ENCODE peak calls at places on chromosome 10, in four cellular contexts. L is T-helper 1 cell; T is nucleus accumbens; Q is activated CD4-positive, alpha-beta T cell treated with anti-CD3 and anti-CD28 coated beads for 1 hour. Y is an unnamed sample.
A peak's percentile ranks its signal among the peaks of the same experiment; 100 is the strongest.

GRCh38 chr10:120048358-120048757 is 155.8 kb downstream of the SEC23IP start:
- DNase-seq in L (no peak), T (no peak), Q (no peak), Y (no peak)

GRCh38 chr10:71368639-71369038 is 28.1 kb upstream of the CDH23 start:
- DNase-seq in L (no peak), T (no peak), Q (no peak), Y (no peak)

GRCh38 chr10:119700321-119700954 is 25.4 kb upstream of the INPP5F start:
- DNase-seq in L (no peak), T (no peak), Q (no peak), Y (no peak)

GRCh38 chr10:17212802-17213204 is 11.3 kb upstream of the TRDMT1 start:
- DNase-seq in L (no peak), T (no peak), Q (no peak), Y (no peak)

GRCh38 chr10:72328829-72329204 is 25.9 kb downstream of the DNAJB12 start:
- DNase-seq in L (no peak), T (no peak), Q (no peak), Y (no peak)

GRCh38 chr10:60086862-60087261 is 180.5 kb upstream of the CCDC6 start:
- DNase-seq in L (no peak), T (no peak), Q (no peak), Y (no peak)

GRCh38 chr10:75097666-75098285 is 13.7 kb upstream of the SAMD8 start:
- DNase-seq in L (no peak), T (no peak), Q (no peak), Y (no peak)

GRCh38 chr10:101230185-101230917 is 1.1 kb upstream of the LBX1 start:
- DNase-seq in L (no peak), T (no peak), Q (no peak), Y (peak; percentile 45)

GRCh38 chr10:91908358-91909177 is 718 bp downstream of the FGFBP3 start:
- DNase-seq in L (peak; percentile 39), T (peak; percentile 40), Q (peak; percentile 56), Y (peak; percentile 95)

GRCh38 chr10:42975558-42976352 is 101.1 kb upstream of the RET start:
- DNase-seq in L (no peak), T (no peak), Q (no peak), Y (no peak)

GRCh38 chr10:93672022-93672678 is 30.2 kb downstream of the FRA10AC1 start:
- DNase-seq in L (no peak), T (no peak), Q (no peak), Y (no peak)

GRCh38 chr10:63929826-63930467 is 408.7 kb downstream of the REEP3 start:
- DNase-seq in L (no peak), T (no peak), Q (no peak), Y (no peak)

GRCh38 chr10:103076996-103077395 is 116.1 kb downstream of the NT5C2 start:
- DNase-seq in L (no peak), T (no peak), Q (no peak), Y (no peak)

GRCh38 chr10:74206727-74207126 is 55.7 kb downstream of the ADK start:
- DNase-seq in L (no peak), T (no peak), Q (no peak), Y (no peak)

GRCh38 chr10:33211123-33211878 is 123.2 kb downstream of the NRP1 start:
- DNase-seq in L (no peak), T (no peak), Q (no peak), Y (no peak)

GRCh38 chr10:78779339-78779955 is 289.3 kb upstream of the ZMIZ1 start:
- DNase-seq in L (no peak), T (no peak), Q (no peak), Y (no peak)

GRCh38 chr10:11793762-11794479 is 29.2 kb upstream of the PROSER2 start:
- DNase-seq in L (no peak), T (no peak), Q (no peak), Y (no peak)

GRCh38 chr10:86366033-86366901 is at the start of gene GRID1:
- DNase-seq in L (no peak), T (peak; percentile 57), Q (no peak), Y (peak; percentile 55)

GRCh38 chr10:416091-416515 is 273.4 kb downstream of the DIP2C start:
- DNase-seq in L (no peak), T (no peak), Q (no peak), Y (no peak)

GRCh38 chr10:29646238-29646902 is 11.6 kb upstream of the SVIL start:
- DNase-seq in L (no peak), T (no peak), Q (no peak), Y (peak; percentile 53)

GRCh38 chr10:26832960-26833359 is 27.8 kb downstream of the ABI1 start:
- DNase-seq in L (no peak), T (no peak), Q (no peak), Y (no peak)

GRCh38 chr10:80633383-80633860 is 95.7 kb downstream of the SH2D4B start:
- DNase-seq in L (no peak), T (no peak), Q (no peak), Y (no peak)

GRCh38 chr10:125823663-125824251 is 411 bp downstream of the BCCIP start:
- DNase-seq in L (no peak), T (no peak), Q (no peak), Y (no peak)

GRCh38 chr10:11824825-11825224 is 1.7 kb downstream of the PROSER2 start:
- DNase-seq in L (no peak), T (no peak), Q (no peak), Y (no peak)

GRCh38 chr10:6068422-6068821 is 6.3 kb upstream of the IL2RA start:
- DNase-seq in L (no peak), T (no peak), Q (peak; percentile 25), Y (no peak)

GRCh38 chr10:75987610-75988009 is 556.2 kb downstream of the LRMDA start:
- DNase-seq in L (no peak), T (no peak), Q (no peak), Y (no peak)

GRCh38 chr10:97780991-97781540 is 9.3 kb upstream of the SFRP5 start:
- DNase-seq in L (no peak), T (no peak), Q (no peak), Y (peak; percentile 32)

GRCh38 chr10:7969623-7970022 is 84.9 kb upstream of the GATA3 start:
- DNase-seq in L (no peak), T (no peak), Q (no peak), Y (no peak)

GRCh38 chr10:69750726-69751125 is 51.0 kb upstream of the COL13A1 start:
- DNase-seq in L (no peak), T (no peak), Q (no peak), Y (no peak)

GRCh38 chr10:52954407-52954806 is 181.8 kb upstream of the MBL2 start:
- DNase-seq in L (no peak), T (no peak), Q (no peak), Y (no peak)

GRCh38 chr10:127908106-127908957 is 1.4 kb downstream of the PTPRE start:
- DNase-seq in L (no peak), T (no peak), Q (no peak), Y (no peak)

GRCh38 chr10:30378607-30379006 is 29.5 kb upstream of the MTPAP start:
- DNase-seq in L (no peak), T (no peak), Q (no peak), Y (no peak)